ENCODE peak calls at places on chromosome 14, in ten cellular contexts. One of them, this sample, is unnamed.

GRCh38 chr14:105765893-105766614 is 239.7 kb downstream of the TMEM121 start:
- DNase-seq in brain microvascular endothelial cell: no peak
- DNase-seq in uterus: no peak
- DNase-seq in testis: no peak
- DNase-seq in A549: no peak
- DNase-seq in dorsolateral prefrontal cortex: no peak
- DNase-seq in Peyer's patch: no peak
- DNase-seq in fibroblast of lung: no peak
- DNase-seq in stomach: no peak
- DNase-seq in pancreas: no peak
- DNase-seq in this sample: no peak

GRCh38 chr14:87712386-87713113 is 280.4 kb downstream of the GALC start:
- DNase-seq in testis: no peak
- DNase-seq in pancreas: no peak
- DNase-seq in uterus: peak; percentile 23
- DNase-seq in Peyer's patch: no peak
- DNase-seq in dorsolateral prefrontal cortex: no peak
- DNase-seq in stomach: no peak
- DNase-seq in brain microvascular endothelial cell: no peak
- DNase-seq in fibroblast of lung: peak; percentile 3
- DNase-seq in A549: no peak
- DNase-seq in this sample: no peak

GRCh38 chr14:36067428-36068187 is 108.9 kb downstream of the PTCSC3 start:
- DNase-seq in fibroblast of lung: no peak
- DNase-seq in stomach: no peak
- DNase-seq in Peyer's patch: no peak
- DNase-seq in uterus: no peak
- DNase-seq in brain microvascular endothelial cell: no peak
- DNase-seq in pancreas: no peak
- DNase-seq in A549: no peak
- DNase-seq in testis: no peak
- DNase-seq in dorsolateral prefrontal cortex: no peak
- DNase-seq in this sample: no peak

GRCh38 chr14:105051182-105052109 is 13.8 kb downstream of the GPR132 start:
- DNase-seq in uterus: no peak
- DNase-seq in fibroblast of lung: no peak
- DNase-seq in testis: no peak
- DNase-seq in dorsolateral prefrontal cortex: no peak
- DNase-seq in Peyer's patch: no peak
- DNase-seq in brain microvascular endothelial cell: no peak
- DNase-seq in pancreas: no peak
- DNase-seq in A549: no peak
- DNase-seq in stomach: no peak
- DNase-seq in this sample: no peak

GRCh38 chr14:45838597-45838996 is 585.6 kb upstream of the MIS18BP1 start:
- DNase-seq in fibroblast of lung: no peak
- DNase-seq in stomach: no peak
- DNase-seq in brain microvascular endothelial cell: no peak
- DNase-seq in testis: no peak
- DNase-seq in Peyer's patch: no peak
- DNase-seq in A549: no peak
- DNase-seq in uterus: no peak
- DNase-seq in pancreas: no peak
- DNase-seq in dorsolateral prefrontal cortex: no peak
- DNase-seq in this sample: peak; percentile 1

GRCh38 chr14:59464651-59465569 is at the start of gene GPR135:
- DNase-seq in testis: peak; percentile 72
- DNase-seq in pancreas: peak; percentile 67
- DNase-seq in stomach: peak; percentile 67
- DNase-seq in brain microvascular endothelial cell: no peak
- DNase-seq in dorsolateral prefrontal cortex: peak; percentile 65
- DNase-seq in uterus: peak; percentile 67
- DNase-seq in Peyer's patch: peak; percentile 84
- DNase-seq in fibroblast of lung: peak; percentile 80
- DNase-seq in A549: no peak
- DNase-seq in this sample: peak; percentile 14

GRCh38 chr14:56087824-56088571 is 30.2 kb upstream of the PELI2 start:
- DNase-seq in pancreas: no peak
- DNase-seq in brain microvascular endothelial cell: no peak
- DNase-seq in testis: no peak
- DNase-seq in fibroblast of lung: peak; percentile 74
- DNase-seq in uterus: no peak
- DNase-seq in stomach: no peak
- DNase-seq in dorsolateral prefrontal cortex: no peak
- DNase-seq in A549: no peak
- DNase-seq in Peyer's patch: no peak
- DNase-seq in this sample: no peak

GRCh38 chr14:68790656-68791077 is 2.2 kb downstream of the ZFP36L1 start:
- DNase-seq in uterus: peak; percentile 17
- DNase-seq in A549: no peak
- DNase-seq in brain microvascular endothelial cell: no peak
- DNase-seq in stomach: peak; percentile 25
- DNase-seq in pancreas: no peak
- DNase-seq in testis: no peak
- DNase-seq in fibroblast of lung: no peak
- DNase-seq in dorsolateral prefrontal cortex: peak; percentile 12
- DNase-seq in Peyer's patch: peak; percentile 67
- DNase-seq in this sample: no peak

GRCh38 chr14:67426161-67426560 is 14.2 kb upstream of the PLEK2 start:
- DNase-seq in dorsolateral prefrontal cortex: no peak
- DNase-seq in brain microvascular endothelial cell: no peak
- DNase-seq in Peyer's patch: no peak
- DNase-seq in pancreas: no peak
- DNase-seq in stomach: no peak
- DNase-seq in A549: no peak
- DNase-seq in fibroblast of lung: no peak
- DNase-seq in uterus: no peak
- DNase-seq in testis: peak; percentile 62
- DNase-seq in this sample: no peak

GRCh38 chr14:67425603-67426002 is 13.6 kb upstream of the PLEK2 start:
- DNase-seq in uterus: no peak
- DNase-seq in dorsolateral prefrontal cortex: no peak
- DNase-seq in Peyer's patch: no peak
- DNase-seq in testis: no peak
- DNase-seq in A549: no peak
- DNase-seq in brain microvascular endothelial cell: no peak
- DNase-seq in fibroblast of lung: no peak
- DNase-seq in pancreas: no peak
- DNase-seq in stomach: no peak
- DNase-seq in this sample: no peak

GRCh38 chr14:67428501-67429031 is 16.6 kb upstream of the PLEK2 start:
- DNase-seq in testis: no peak
- DNase-seq in brain microvascular endothelial cell: peak; percentile 55
- DNase-seq in dorsolateral prefrontal cortex: no peak
- DNase-seq in fibroblast of lung: peak; percentile 82
- DNase-seq in pancreas: peak; percentile 54
- DNase-seq in stomach: peak; percentile 54
- DNase-seq in uterus: no peak
- DNase-seq in A549: no peak
- DNase-seq in Peyer's patch: peak; percentile 73
- DNase-seq in this sample: no peak

GRCh38 chr14:67424539-67424938 is 12.6 kb upstream of the PLEK2 start:
- DNase-seq in pancreas: no peak
- DNase-seq in stomach: no peak
- DNase-seq in uterus: no peak
- DNase-seq in A549: no peak
- DNase-seq in dorsolateral prefrontal cortex: no peak
- DNase-seq in Peyer's patch: no peak
- DNase-seq in brain microvascular endothelial cell: no peak
- DNase-seq in testis: no peak
- DNase-seq in fibroblast of lung: no peak
- DNase-seq in this sample: no peak

GRCh38 chr14:67426983-67427601 is 15.1 kb upstream of the PLEK2 start:
- DNase-seq in Peyer's patch: peak; percentile 88
- DNase-seq in stomach: peak; percentile 82
- DNase-seq in testis: peak; percentile 89
- DNase-seq in pancreas: peak; percentile 75
- DNase-seq in fibroblast of lung: peak; percentile 70
- DNase-seq in dorsolateral prefrontal cortex: peak; percentile 78
- DNase-seq in brain microvascular endothelial cell: peak; percentile 54
- DNase-seq in A549: peak; percentile 91
- DNase-seq in uterus: peak; percentile 54
- DNase-seq in this sample: peak; percentile 83
- TF ChIP-seq CTCF in Peyer's patch: peak; percentile 89
- TF ChIP-seq CTCF in stomach: peak; percentile 76
- TF ChIP-seq CTCF in testis: peak; percentile 90
- TF ChIP-seq CTCF in pancreas: peak; percentile 75
- TF ChIP-seq CTCF in fibroblast of lung: peak; percentile 80
- TF ChIP-seq CTCF in dorsolateral prefrontal cortex: peak; percentile 87
- TF ChIP-seq CTCF in brain microvascular endothelial cell: peak; percentile 87
- TF ChIP-seq CTCF in A549: peak; percentile 78
- TF ChIP-seq CTCF in uterus: peak; percentile 70
- TF ChIP-seq CTCF in this sample: peak; percentile 79

GRCh38 chr14:32696325-32697101 is 242.2 kb upstream of the NPAS3 start:
- DNase-seq in stomach: no peak
- DNase-seq in uterus: no peak
- DNase-seq in Peyer's patch: no peak
- DNase-seq in fibroblast of lung: no peak
- DNase-seq in testis: no peak
- DNase-seq in brain microvascular endothelial cell: no peak
- DNase-seq in dorsolateral prefrontal cortex: no peak
- DNase-seq in A549: no peak
- DNase-seq in pancreas: no peak
- DNase-seq in this sample: no peak

GRCh38 chr14:32694795-32695449 is 243.8 kb upstream of the NPAS3 start:
- DNase-seq in testis: no peak
- DNase-seq in pancreas: no peak
- DNase-seq in uterus: no peak
- DNase-seq in stomach: no peak
- DNase-seq in brain microvascular endothelial cell: no peak
- DNase-seq in A549: no peak
- DNase-seq in fibroblast of lung: no peak
- DNase-seq in Peyer's patch: no peak
- DNase-seq in dorsolateral prefrontal cortex: no peak
- DNase-seq in this sample: no peak

GRCh38 chr14:32692441-32692840 is 246.2 kb upstream of the NPAS3 start:
- DNase-seq in fibroblast of lung: peak; percentile 61
- DNase-seq in A549: no peak
- DNase-seq in stomach: no peak
- DNase-seq in testis: no peak
- DNase-seq in uterus: no peak
- DNase-seq in dorsolateral prefrontal cortex: no peak
- DNase-seq in brain microvascular endothelial cell: peak; percentile 56
- DNase-seq in pancreas: no peak
- DNase-seq in Peyer's patch: no peak
- DNase-seq in this sample: no peak

GRCh38 chr14:32697114-32697513 is 241.6 kb upstream of the NPAS3 start:
- DNase-seq in pancreas: no peak
- DNase-seq in dorsolateral prefrontal cortex: no peak
- DNase-seq in testis: no peak
- DNase-seq in uterus: no peak
- DNase-seq in Peyer's patch: no peak
- DNase-seq in brain microvascular endothelial cell: no peak
- DNase-seq in stomach: no peak
- DNase-seq in fibroblast of lung: no peak
- DNase-seq in A549: no peak
- DNase-seq in this sample: no peak

GRCh38 chr14:32693114-32693513 is 245.6 kb upstream of the NPAS3 start:
- DNase-seq in brain microvascular endothelial cell: no peak
- DNase-seq in testis: no peak
- DNase-seq in A549: no peak
- DNase-seq in uterus: no peak
- DNase-seq in dorsolateral prefrontal cortex: no peak
- DNase-seq in stomach: no peak
- DNase-seq in fibroblast of lung: peak; percentile 96
- DNase-seq in pancreas: no peak
- DNase-seq in Peyer's patch: no peak
- DNase-seq in this sample: no peak
- H3K27ac ChIP-seq in brain microvascular endothelial cell: no peak overlapping the region
- H3K27ac ChIP-seq in testis: no peak overlapping the region
- H3K27ac ChIP-seq in A549: no peak overlapping the region
- H3K27ac ChIP-seq in uterus: no peak overlapping the region
- H3K27ac ChIP-seq in dorsolateral prefrontal cortex: no peak overlapping the region
- H3K27ac ChIP-seq in stomach: no peak overlapping the region
- H3K27ac ChIP-seq in fibroblast of lung: no peak overlapping the region
- H3K27ac ChIP-seq in pancreas: no peak overlapping the region
- H3K27ac ChIP-seq in Peyer's patch: no peak overlapping the region
- H3K27ac ChIP-seq in this sample: no peak overlapping the region

DNA sequence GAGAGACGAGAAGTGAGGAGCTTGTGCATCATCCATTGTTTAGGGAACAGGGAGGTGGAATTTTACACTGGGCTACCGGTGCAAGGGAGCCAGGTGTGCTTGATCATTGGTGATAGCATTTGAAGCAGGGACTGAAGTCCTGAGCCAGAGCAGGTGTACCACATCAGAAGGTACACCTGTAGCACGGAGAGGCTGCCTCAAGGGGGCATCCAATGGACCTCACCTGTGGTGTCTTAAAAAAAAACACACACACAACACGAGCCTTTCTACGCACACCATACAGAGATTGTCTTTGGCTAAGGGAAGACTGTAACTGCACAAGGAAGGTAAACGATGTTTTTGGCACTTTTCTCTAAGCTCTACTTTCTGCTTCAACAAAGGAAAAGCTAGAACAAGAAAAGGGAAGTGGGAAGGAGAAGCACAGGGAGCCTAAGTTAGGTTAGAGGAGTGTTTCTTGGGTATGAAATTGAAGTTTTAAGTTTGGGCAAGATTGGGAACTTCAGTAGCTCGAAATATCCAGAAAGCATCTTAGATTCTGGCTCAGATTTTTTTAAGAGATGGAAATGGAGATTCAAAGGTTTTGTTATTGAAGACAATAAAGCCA is 334.3 kb upstream of the FBXO33 start:
- DNase-seq in Peyer's patch: no peak
- DNase-seq in A549: no peak
- DNase-seq in testis: no peak
- DNase-seq in brain microvascular endothelial cell: no peak
- DNase-seq in pancreas: no peak
- DNase-seq in uterus: no peak
- DNase-seq in fibroblast of lung: no peak
- DNase-seq in dorsolateral prefrontal cortex: no peak
- DNase-seq in stomach: no peak
- DNase-seq in this sample: no peak
- TF ChIP-seq CTCF in Peyer's patch: no peak
- TF ChIP-seq CTCF in A549: no peak
- TF ChIP-seq CTCF in testis: no peak
- TF ChIP-seq CTCF in brain microvascular endothelial cell: no peak
- TF ChIP-seq CTCF in pancreas: no peak
- TF ChIP-seq CTCF in uterus: no peak
- TF ChIP-seq CTCF in fibroblast of lung: no peak
- TF ChIP-seq CTCF in dorsolateral prefrontal cortex: no peak
- TF ChIP-seq CTCF in stomach: no peak
- TF ChIP-seq CTCF in this sample: no peak

DNA sequence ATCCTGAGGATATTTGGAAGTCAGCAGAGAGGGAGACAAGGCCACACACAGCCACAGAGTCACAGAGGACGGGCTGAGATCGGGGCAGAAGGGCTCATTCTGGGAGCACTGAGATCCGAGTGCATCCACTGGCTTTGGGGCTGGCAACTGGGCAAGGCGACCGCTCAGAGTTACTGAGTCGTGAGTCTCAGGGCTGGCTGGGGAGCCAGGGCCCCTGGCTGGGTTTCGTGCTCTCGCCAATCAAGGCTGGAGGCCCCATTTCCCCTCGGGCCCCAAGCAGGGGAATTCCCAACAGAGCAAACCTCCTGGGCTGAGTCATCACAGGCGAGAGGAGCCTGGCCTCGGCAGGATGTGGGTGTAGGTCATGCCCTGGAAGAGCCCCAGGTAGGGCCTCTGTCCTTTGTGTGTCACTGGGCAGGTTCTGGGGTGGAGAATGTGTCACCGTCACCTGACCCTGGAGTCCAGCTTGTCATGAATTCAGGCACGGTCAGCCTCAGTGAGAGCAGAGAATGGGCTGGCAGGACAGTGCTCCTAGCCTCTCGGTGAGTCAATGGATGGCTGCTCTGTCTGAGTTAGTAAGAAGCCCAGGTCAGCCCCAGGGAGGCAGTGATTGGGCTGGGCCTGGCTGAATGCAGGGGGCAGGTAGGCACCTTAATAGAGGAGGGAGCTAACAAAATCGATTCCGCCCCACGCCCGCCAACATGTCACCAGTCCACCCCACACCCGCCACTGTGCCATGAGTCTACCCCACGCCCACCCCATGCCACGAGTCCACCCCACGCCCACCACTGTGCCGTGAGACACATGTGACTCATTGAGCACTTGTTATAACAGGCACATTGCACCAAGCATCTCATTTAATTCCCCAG is 16.9 kb downstream of the ASB2 start:
- DNase-seq in brain microvascular endothelial cell: peak; percentile 82
- DNase-seq in fibroblast of lung: peak; percentile 90
- DNase-seq in stomach: peak; percentile 77
- DNase-seq in testis: no peak
- DNase-seq in pancreas: peak; percentile 45
- DNase-seq in dorsolateral prefrontal cortex: no peak
- DNase-seq in Peyer's patch: peak; percentile 94
- DNase-seq in A549: peak; percentile 92
- DNase-seq in uterus: peak; percentile 42
- DNase-seq in this sample: peak; percentile 94
- H3K27ac ChIP-seq in brain microvascular endothelial cell: no peak overlapping the region
- H3K27ac ChIP-seq in fibroblast of lung: no peak overlapping the region
- H3K27ac ChIP-seq in stomach: peak overlapping the region; percentile 78
- H3K27ac ChIP-seq in testis: no peak overlapping the region
- H3K27ac ChIP-seq in pancreas: no peak overlapping the region
- H3K27ac ChIP-seq in dorsolateral prefrontal cortex: no peak overlapping the region
- H3K27ac ChIP-seq in Peyer's patch: peak overlapping the region; percentile 84
- H3K27ac ChIP-seq in A549: peak overlapping the region; percentile 81
- H3K27ac ChIP-seq in uterus: no peak overlapping the region
- H3K27ac ChIP-seq in this sample: peak overlapping the region; percentile 73

This sample was measured in RWPE1.